ENCODE peak calls at places on chromosome X, in nine cellular contexts. One of them, this sample, is unnamed.

GRCh38 chrX:119190736-119191282 is 45.3 kb upstream of the PGRMC1 start:
- ATAC-seq in HepG2: no peak
- ATAC-seq in right cardiac atrium: peak
- ATAC-seq in HCT116: no peak
- ATAC-seq in IMR-90: no peak
- ATAC-seq in naive thymus-derived CD8-positive, alpha-beta T cell: no peak
- ATAC-seq in CD8-positive, alpha-beta T cell: no peak
- ATAC-seq in mucosa of descending colon: peak
- ATAC-seq in Right ventricle myocardium inferior: peak
- ATAC-seq in this sample: peak

GRCh38 chrX:153885208-153885787 is 675 bp downstream of the L1CAM start:
- ATAC-seq in HepG2: no peak
- ATAC-seq in right cardiac atrium: no peak
- ATAC-seq in HCT116: peak
- ATAC-seq in IMR-90: no peak
- ATAC-seq in naive thymus-derived CD8-positive, alpha-beta T cell: peak
- ATAC-seq in CD8-positive, alpha-beta T cell: peak
- ATAC-seq in mucosa of descending colon: no peak
- ATAC-seq in Right ventricle myocardium inferior: no peak
- ATAC-seq in this sample: no peak

GRCh38 chrX:154541896-154542722 is 4.5 kb downstream of the G6PD start:
- ATAC-seq in HepG2: peak
- ATAC-seq in right cardiac atrium: peak
- ATAC-seq in HCT116: peak
- ATAC-seq in IMR-90: peak
- ATAC-seq in naive thymus-derived CD8-positive, alpha-beta T cell: no peak
- ATAC-seq in CD8-positive, alpha-beta T cell: peak
- ATAC-seq in mucosa of descending colon: peak
- ATAC-seq in Right ventricle myocardium inferior: peak
- ATAC-seq in this sample: peak

GRCh38 chrX:19949340-19949739 is 41.5 kb downstream of the BCLAF3 start:
- ATAC-seq in HepG2: no peak
- ATAC-seq in right cardiac atrium: no peak
- ATAC-seq in HCT116: no peak
- ATAC-seq in IMR-90: no peak
- ATAC-seq in naive thymus-derived CD8-positive, alpha-beta T cell: no peak
- ATAC-seq in CD8-positive, alpha-beta T cell: no peak
- ATAC-seq in mucosa of descending colon: no peak
- ATAC-seq in Right ventricle myocardium inferior: no peak
- ATAC-seq in this sample: no peak

GRCh38 chrX:73916489-73916888 is 353.5 kb downstream of the CHIC1 start:
- ATAC-seq in HepG2: no peak
- ATAC-seq in right cardiac atrium: no peak
- ATAC-seq in HCT116: no peak
- ATAC-seq in IMR-90: no peak
- ATAC-seq in naive thymus-derived CD8-positive, alpha-beta T cell: no peak
- ATAC-seq in CD8-positive, alpha-beta T cell: no peak
- ATAC-seq in mucosa of descending colon: no peak
- ATAC-seq in Right ventricle myocardium inferior: no peak
- ATAC-seq in this sample: no peak

GRCh38 chrX:87900320-87900908 is 382.8 kb downstream of the KLHL4 start:
- ATAC-seq in HepG2: no peak
- ATAC-seq in right cardiac atrium: no peak
- ATAC-seq in HCT116: no peak
- ATAC-seq in IMR-90: no peak
- ATAC-seq in naive thymus-derived CD8-positive, alpha-beta T cell: no peak
- ATAC-seq in CD8-positive, alpha-beta T cell: no peak
- ATAC-seq in mucosa of descending colon: no peak
- ATAC-seq in Right ventricle myocardium inferior: no peak
- ATAC-seq in this sample: no peak

GRCh38 chrX:151416521-151417048 is 19.6 kb downstream of the VMA21 start:
- ATAC-seq in HepG2: no peak
- ATAC-seq in right cardiac atrium: no peak
- ATAC-seq in HCT116: no peak
- ATAC-seq in IMR-90: no peak
- ATAC-seq in naive thymus-derived CD8-positive, alpha-beta T cell: no peak
- ATAC-seq in CD8-positive, alpha-beta T cell: no peak
- ATAC-seq in mucosa of descending colon: no peak
- ATAC-seq in Right ventricle myocardium inferior: no peak
- ATAC-seq in this sample: no peak

GRCh38 chrX:37905436-37906147 is 58.2 kb upstream of the DYNLT3 start:
- ATAC-seq in HepG2: peak
- ATAC-seq in right cardiac atrium: peak
- ATAC-seq in HCT116: peak
- ATAC-seq in IMR-90: peak
- ATAC-seq in naive thymus-derived CD8-positive, alpha-beta T cell: peak
- ATAC-seq in CD8-positive, alpha-beta T cell: no peak
- ATAC-seq in mucosa of descending colon: peak
- ATAC-seq in Right ventricle myocardium inferior: no peak
- ATAC-seq in this sample: no peak

GRCh38 chrX:11309220-11309619 is 16.0 kb downstream of the AMELX start:
- ATAC-seq in HepG2: no peak
- ATAC-seq in right cardiac atrium: no peak
- ATAC-seq in HCT116: no peak
- ATAC-seq in IMR-90: peak
- ATAC-seq in naive thymus-derived CD8-positive, alpha-beta T cell: no peak
- ATAC-seq in CD8-positive, alpha-beta T cell: no peak
- ATAC-seq in mucosa of descending colon: no peak
- ATAC-seq in Right ventricle myocardium inferior: no peak
- ATAC-seq in this sample: no peak

GRCh38 chrX:110310896-110311295 is 7.0 kb downstream of the AMMECR1 start:
- ATAC-seq in HepG2: no peak
- ATAC-seq in right cardiac atrium: no peak
- ATAC-seq in HCT116: no peak
- ATAC-seq in IMR-90: no peak
- ATAC-seq in naive thymus-derived CD8-positive, alpha-beta T cell: peak
- ATAC-seq in CD8-positive, alpha-beta T cell: peak
- ATAC-seq in mucosa of descending colon: peak
- ATAC-seq in Right ventricle myocardium inferior: no peak
- ATAC-seq in this sample: no peak

GRCh38 chrX:150062292-150063137 is 124.2 kb upstream of the EOLA2 start:
- ATAC-seq in HepG2: no peak
- ATAC-seq in right cardiac atrium: peak
- ATAC-seq in HCT116: no peak
- ATAC-seq in IMR-90: peak
- ATAC-seq in naive thymus-derived CD8-positive, alpha-beta T cell: no peak
- ATAC-seq in CD8-positive, alpha-beta T cell: no peak
- ATAC-seq in mucosa of descending colon: peak
- ATAC-seq in Right ventricle myocardium inferior: peak
- ATAC-seq in this sample: peak

GRCh38 chrX:18026171-18026570 is 165.1 kb upstream of the RAI2 start:
- ATAC-seq in HepG2: no peak
- ATAC-seq in right cardiac atrium: peak
- ATAC-seq in HCT116: no peak
- ATAC-seq in IMR-90: no peak
- ATAC-seq in naive thymus-derived CD8-positive, alpha-beta T cell: no peak
- ATAC-seq in CD8-positive, alpha-beta T cell: no peak
- ATAC-seq in mucosa of descending colon: no peak
- ATAC-seq in Right ventricle myocardium inferior: peak
- ATAC-seq in this sample: no peak

GRCh38 chrX:43753637-43754036 is 97.5 kb downstream of the MAOA start:
- ATAC-seq in HepG2: no peak
- ATAC-seq in right cardiac atrium: no peak
- ATAC-seq in HCT116: no peak
- ATAC-seq in IMR-90: no peak
- ATAC-seq in naive thymus-derived CD8-positive, alpha-beta T cell: no peak
- ATAC-seq in CD8-positive, alpha-beta T cell: no peak
- ATAC-seq in mucosa of descending colon: no peak
- ATAC-seq in Right ventricle myocardium inferior: no peak
- ATAC-seq in this sample: no peak

GRCh38 chrX:18929775-18930174 is 54.1 kb downstream of the PHKA2 start:
- ATAC-seq in HepG2: no peak
- ATAC-seq in right cardiac atrium: no peak
- ATAC-seq in HCT116: no peak
- ATAC-seq in IMR-90: no peak
- ATAC-seq in naive thymus-derived CD8-positive, alpha-beta T cell: no peak
- ATAC-seq in CD8-positive, alpha-beta T cell: no peak
- ATAC-seq in mucosa of descending colon: no peak
- ATAC-seq in Right ventricle myocardium inferior: no peak
- ATAC-seq in this sample: no peak

GRCh38 chrX:40061871-40062524 is 35.8 kb downstream of the BCOR start:
- ATAC-seq in HepG2: no peak
- ATAC-seq in right cardiac atrium: no peak
- ATAC-seq in HCT116: no peak
- ATAC-seq in IMR-90: no peak
- ATAC-seq in naive thymus-derived CD8-positive, alpha-beta T cell: peak
- ATAC-seq in CD8-positive, alpha-beta T cell: peak
- ATAC-seq in mucosa of descending colon: no peak
- ATAC-seq in Right ventricle myocardium inferior: no peak
- ATAC-seq in this sample: no peak

GRCh38 chrX:97787849-97788248 is 904.1 kb downstream of the RPA4 start:
- ATAC-seq in HepG2: no peak
- ATAC-seq in right cardiac atrium: no peak
- ATAC-seq in HCT116: no peak
- ATAC-seq in IMR-90: no peak
- ATAC-seq in naive thymus-derived CD8-positive, alpha-beta T cell: no peak
- ATAC-seq in CD8-positive, alpha-beta T cell: no peak
- ATAC-seq in mucosa of descending colon: peak
- ATAC-seq in Right ventricle myocardium inferior: no peak
- ATAC-seq in this sample: no peak

GRCh38 chrX:72382199-72382590 is 76.5 kb upstream of the CITED1 start:
- ATAC-seq in HepG2: peak
- ATAC-seq in right cardiac atrium: peak
- ATAC-seq in HCT116: no peak
- ATAC-seq in IMR-90: no peak
- ATAC-seq in naive thymus-derived CD8-positive, alpha-beta T cell: no peak
- ATAC-seq in CD8-positive, alpha-beta T cell: no peak
- ATAC-seq in mucosa of descending colon: peak
- ATAC-seq in Right ventricle myocardium inferior: peak
- ATAC-seq in this sample: no peak

GRCh38 chrX:37796805-37797204 is 16.9 kb downstream of the CYBB start:
- ATAC-seq in HepG2: no peak
- ATAC-seq in right cardiac atrium: peak
- ATAC-seq in HCT116: no peak
- ATAC-seq in IMR-90: no peak
- ATAC-seq in naive thymus-derived CD8-positive, alpha-beta T cell: peak
- ATAC-seq in CD8-positive, alpha-beta T cell: no peak
- ATAC-seq in mucosa of descending colon: peak
- ATAC-seq in Right ventricle myocardium inferior: peak
- ATAC-seq in this sample: peak

GRCh38 chrX:71637848-71638247 is 19.5 kb upstream of the CXCR3 start:
- ATAC-seq in HepG2: peak
- ATAC-seq in right cardiac atrium: peak
- ATAC-seq in HCT116: no peak
- ATAC-seq in IMR-90: peak
- ATAC-seq in naive thymus-derived CD8-positive, alpha-beta T cell: no peak
- ATAC-seq in CD8-positive, alpha-beta T cell: peak
- ATAC-seq in mucosa of descending colon: peak
- ATAC-seq in Right ventricle myocardium inferior: no peak
- ATAC-seq in this sample: peak

GRCh38 chrX:129638917-129639316 is 15.8 kb downstream of the APLN start:
- ATAC-seq in HepG2: no peak
- ATAC-seq in right cardiac atrium: no peak
- ATAC-seq in HCT116: no peak
- ATAC-seq in IMR-90: no peak
- ATAC-seq in naive thymus-derived CD8-positive, alpha-beta T cell: no peak
- ATAC-seq in CD8-positive, alpha-beta T cell: no peak
- ATAC-seq in mucosa of descending colon: no peak
- ATAC-seq in Right ventricle myocardium inferior: no peak
- ATAC-seq in this sample: no peak

GRCh38 chrX:50952406-50952805 is 41.9 kb downstream of the BMP15 start:
- ATAC-seq in HepG2: no peak
- ATAC-seq in right cardiac atrium: no peak
- ATAC-seq in HCT116: no peak
- ATAC-seq in IMR-90: no peak
- ATAC-seq in naive thymus-derived CD8-positive, alpha-beta T cell: no peak
- ATAC-seq in CD8-positive, alpha-beta T cell: no peak
- ATAC-seq in mucosa of descending colon: no peak
- ATAC-seq in Right ventricle myocardium inferior: no peak
- ATAC-seq in this sample: no peak

GRCh38 chrX:57137481-57137880 is 284 bp upstream of the SPIN2A start:
- ATAC-seq in HepG2: no peak
- ATAC-seq in right cardiac atrium: peak
- ATAC-seq in HCT116: no peak
- ATAC-seq in IMR-90: peak
- ATAC-seq in naive thymus-derived CD8-positive, alpha-beta T cell: no peak
- ATAC-seq in CD8-positive, alpha-beta T cell: no peak
- ATAC-seq in mucosa of descending colon: no peak
- ATAC-seq in Right ventricle myocardium inferior: no peak
- ATAC-seq in this sample: peak

GRCh38 chrX:41180194-41180902 is 95.1 kb downstream of the USP9X start:
- ATAC-seq in HepG2: peak
- ATAC-seq in right cardiac atrium: peak
- ATAC-seq in HCT116: no peak
- ATAC-seq in IMR-90: peak
- ATAC-seq in naive thymus-derived CD8-positive, alpha-beta T cell: peak
- ATAC-seq in CD8-positive, alpha-beta T cell: peak
- ATAC-seq in mucosa of descending colon: peak
- ATAC-seq in Right ventricle myocardium inferior: no peak
- ATAC-seq in this sample: no peak

GRCh38 chrX:13597928-13598327 is 28.5 kb downstream of the EGFL6 start:
- ATAC-seq in HepG2: no peak
- ATAC-seq in right cardiac atrium: no peak
- ATAC-seq in HCT116: no peak
- ATAC-seq in IMR-90: peak
- ATAC-seq in naive thymus-derived CD8-positive, alpha-beta T cell: no peak
- ATAC-seq in CD8-positive, alpha-beta T cell: no peak
- ATAC-seq in mucosa of descending colon: no peak
- ATAC-seq in Right ventricle myocardium inferior: no peak
- ATAC-seq in this sample: no peak

GRCh38 chrX:153906126-153906917 is 1.8 kb downstream of the AVPR2 start:
- ATAC-seq in HepG2: no peak
- ATAC-seq in right cardiac atrium: no peak
- ATAC-seq in HCT116: no peak
- ATAC-seq in IMR-90: no peak
- ATAC-seq in naive thymus-derived CD8-positive, alpha-beta T cell: peak
- ATAC-seq in CD8-positive, alpha-beta T cell: peak
- ATAC-seq in mucosa of descending colon: peak
- ATAC-seq in Right ventricle myocardium inferior: no peak
- ATAC-seq in this sample: no peak

GRCh38 chrX:153867671-153868070 is 18.3 kb downstream of the L1CAM start:
- ATAC-seq in HepG2: no peak
- ATAC-seq in right cardiac atrium: no peak
- ATAC-seq in HCT116: no peak
- ATAC-seq in IMR-90: no peak
- ATAC-seq in naive thymus-derived CD8-positive, alpha-beta T cell: no peak
- ATAC-seq in CD8-positive, alpha-beta T cell: no peak
- ATAC-seq in mucosa of descending colon: no peak
- ATAC-seq in Right ventricle myocardium inferior: no peak
- ATAC-seq in this sample: no peak

GRCh38 chrX:56813318-56813837 is 84.3 kb downstream of the NBDY start:
- ATAC-seq in HepG2: no peak
- ATAC-seq in right cardiac atrium: peak
- ATAC-seq in HCT116: no peak
- ATAC-seq in IMR-90: peak
- ATAC-seq in naive thymus-derived CD8-positive, alpha-beta T cell: peak
- ATAC-seq in CD8-positive, alpha-beta T cell: peak
- ATAC-seq in mucosa of descending colon: peak
- ATAC-seq in Right ventricle myocardium inferior: peak
- ATAC-seq in this sample: peak

GRCh38 chrX:65406532-65406931 is 128.1 kb downstream of the LAS1L start:
- ATAC-seq in HepG2: no peak
- ATAC-seq in right cardiac atrium: peak
- ATAC-seq in HCT116: no peak
- ATAC-seq in IMR-90: no peak
- ATAC-seq in naive thymus-derived CD8-positive, alpha-beta T cell: peak
- ATAC-seq in CD8-positive, alpha-beta T cell: peak
- ATAC-seq in mucosa of descending colon: peak
- ATAC-seq in Right ventricle myocardium inferior: no peak
- ATAC-seq in this sample: peak

GRCh38 chrX:3815896-3816664 is 102.6 kb upstream of the PRKX start:
- ATAC-seq in HepG2: peak
- ATAC-seq in right cardiac atrium: peak
- ATAC-seq in HCT116: peak
- ATAC-seq in IMR-90: peak
- ATAC-seq in naive thymus-derived CD8-positive, alpha-beta T cell: no peak
- ATAC-seq in CD8-positive, alpha-beta T cell: no peak
- ATAC-seq in mucosa of descending colon: peak
- ATAC-seq in Right ventricle myocardium inferior: peak
- ATAC-seq in this sample: no peak

GRCh38 chrX:136587532-136587931 is 55.5 kb downstream of the VGLL1 start:
- ATAC-seq in HepG2: no peak
- ATAC-seq in right cardiac atrium: no peak
- ATAC-seq in HCT116: no peak
- ATAC-seq in IMR-90: no peak
- ATAC-seq in naive thymus-derived CD8-positive, alpha-beta T cell: no peak
- ATAC-seq in CD8-positive, alpha-beta T cell: no peak
- ATAC-seq in mucosa of descending colon: no peak
- ATAC-seq in Right ventricle myocardium inferior: no peak
- ATAC-seq in this sample: no peak

This sample was measured in gastroesophageal sphincter.